ENCODE peak calls at places on chromosomes 7 and 10, in five cellular contexts. Z, T, G, B and H are unnamed samples.
A peak's percentile ranks its signal among the peaks of the same experiment; 100 is the strongest.

GRCh38 chr10:119315128-119316001 is 108.0 kb downstream of the GRK5 start:
- DNase-seq in Z (no peak), T (no peak), G (no peak), B (peak; percentile 73), H (peak; percentile 79)

GRCh38 chr10:103254538-103255325 is 9.0 kb downstream of the RPEL1 start:
- DNase-seq in Z (no peak), T (no peak), G (no peak), B (no peak), H (no peak)

GRCh38 chr7:126720232-126720631 is 532.5 kb downstream of the GRM8 start:
- DNase-seq in Z (no peak), T (no peak), G (no peak), B (no peak), H (no peak)

GRCh38 chr10:33492914-33493313 is 158.4 kb upstream of the NRP1 start:
- DNase-seq in Z (no peak), T (no peak), G (no peak), B (no peak), H (no peak)

GRCh38 chr10:6678211-6678803 is 98.2 kb upstream of the PRKCQ start:
- DNase-seq in Z (peak; percentile 52), T (peak; percentile 22), G (no peak), B (peak; percentile 71), H (no peak)

GRCh38 chr10:71587941-71588573 is 131.5 kb downstream of the C10orf105 start:
- DNase-seq in Z (no peak), T (no peak), G (no peak), B (no peak), H (no peak)

GRCh38 chr7:73595358-73595757 is 17.0 kb upstream of the TBL2 start:
- DNase-seq in Z (no peak), T (no peak), G (no peak), B (no peak), H (no peak)

GRCh38 chr10:71045188-71045841 is 156.9 kb upstream of the PCBD1 start:
- DNase-seq in Z (no peak), T (no peak), G (no peak), B (no peak), H (no peak)

GRCh38 chr10:125093199-125093841 is 67.0 kb downstream of the CTBP2 start:
- DNase-seq in Z (no peak), T (no peak), G (no peak), B (no peak), H (no peak)

GRCh38 chr10:107814865-107815487 is 650.5 kb upstream of the SORCS1 start:
- DNase-seq in Z (peak; percentile 44), T (peak; percentile 6), G (no peak), B (no peak), H (peak; percentile 29)

GRCh38 chr10:103416436-103417147 is 20.2 kb downstream of the PDCD11 start:
- DNase-seq in Z (peak; percentile 62), T (no peak), G (no peak), B (peak; percentile 72), H (no peak)

GRCh38 chr10:72116372-72116771 is 28.0 kb upstream of the SPOCK2 start:
- DNase-seq in Z (no peak), T (no peak), G (no peak), B (no peak), H (no peak)

GRCh38 chr10:103168436-103168835 is 24.6 kb downstream of the NT5C2 start:
- DNase-seq in Z (no peak), T (no peak), G (no peak), B (no peak), H (peak; percentile 43)

GRCh38 chr10:33265621-33266020 is 68.8 kb downstream of the NRP1 start:
- DNase-seq in Z (no peak), T (no peak), G (no peak), B (no peak), H (no peak)

GRCh38 chr10:43204943-43205671 is 61.8 kb downstream of the RASGEF1A start:
- DNase-seq in Z (peak; percentile 47), T (peak; percentile 46), G (no peak), B (peak; percentile 57), H (peak; percentile 4)

GRCh38 chr10:127406018-127406550 is 143.0 kb upstream of the NPS start:
- DNase-seq in Z (no peak), T (no peak), G (no peak), B (no peak), H (no peak)

GRCh38 chr10:70106958-70107791 is 25.4 kb downstream of the AIFM2 start:
- DNase-seq in Z (no peak), T (no peak), G (peak; percentile 7), B (no peak), H (no peak)

GRCh38 chr7:138564365-138564764 is 104.3 kb downstream of the TRIM24 start:
- DNase-seq in Z (peak; percentile 50), T (no peak), G (no peak), B (no peak), H (no peak)

GRCh38 chr7:12737364-12737763 is 49.9 kb downstream of the ARL4A start:
- DNase-seq in Z (no peak), T (no peak), G (no peak), B (no peak), H (no peak)

GRCh38 chr7:20327047-20327446 is 3.7 kb upstream of the ITGB8 start:
- DNase-seq in Z (no peak), T (no peak), G (no peak), B (no peak), H (peak; percentile 35)

GRCh38 chr10:124732931-124733536 is 11.1 kb downstream of the FAM53B start:
- DNase-seq in Z (peak; percentile 74), T (peak; percentile 30), G (no peak), B (peak; percentile 55), H (no peak)

GRCh38 chr10:18984531-18984930 is 64.1 kb upstream of the MALRD1 start:
- DNase-seq in Z (no peak), T (no peak), G (no peak), B (no peak), H (no peak)

GRCh38 chr7:127208351-127208750 is 44.4 kb downstream of the GRM8 start:
- DNase-seq in Z (no peak), T (no peak), G (no peak), B (no peak), H (no peak)

GRCh38 chr7:155219154-155219531 is 78.5 kb upstream of the INSIG1 start:
- DNase-seq in Z (no peak), T (no peak), G (no peak), B (no peak), H (no peak)

GRCh38 chr10:83931669-83932068 is 207.6 kb upstream of the GHITM start:
- DNase-seq in Z (no peak), T (no peak), G (no peak), B (no peak), H (no peak)

GRCh38 chr10:72276421-72277339 is 3.0 kb downstream of the DDIT4 start:
- DNase-seq in Z (peak; percentile 72), T (peak; percentile 15), G (no peak), B (no peak), H (peak; percentile 58)

GRCh38 chr7:153389261-153389660 is 629.7 kb downstream of the ACTR3B start:
- DNase-seq in Z (no peak), T (no peak), G (no peak), B (no peak), H (no peak)

GRCh38 chr7:47666164-47666862 is 84.4 kb upstream of the TNS3 start:
- DNase-seq in Z (no peak), T (no peak), G (no peak), B (no peak), H (no peak)

GRCh38 chr10:95391570-95392249 is 100.9 kb upstream of the PDLIM1 start:
- DNase-seq in Z (no peak), T (no peak), G (no peak), B (no peak), H (no peak)

GRCh38 chr7:27814054-27814453 is 74.1 kb downstream of the TAX1BP1 start:
- DNase-seq in Z (no peak), T (no peak), G (no peak), B (no peak), H (no peak)

GRCh38 chr7:14024406-14024805 is 34.9 kb upstream of the ETV1 start:
- DNase-seq in Z (no peak), T (no peak), G (no peak), B (no peak), H (no peak)

GRCh38 chr7:142355328-142355727 is 97.5 kb upstream of the PRSS58 start:
- DNase-seq in Z (no peak), T (no peak), G (no peak), B (no peak), H (peak; percentile 45)

GRCh38 chr10:32972929-32973328 is 14.9 kb upstream of the ITGB1 start:
- DNase-seq in Z (no peak), T (no peak), G (no peak), B (no peak), H (no peak)

GRCh38 chr10:111137012-111137411 is 60.2 kb downstream of the ADRA2A start:
- DNase-seq in Z (no peak), T (no peak), G (no peak), B (no peak), H (no peak)

GRCh38 chr7:5414876-5415275 is 8.8 kb downstream of the TNRC18 start:
- DNase-seq in Z (no peak), T (no peak), G (no peak), B (no peak), H (no peak)

GRCh38 chr7:88791891-88792290 is 3.6 kb downstream of the TEX47 start:
- DNase-seq in Z (no peak), T (no peak), G (no peak), B (no peak), H (no peak)

GRCh38 chr7:55140221-55140980 is 121.6 kb downstream of the EGFR start:
- DNase-seq in Z (no peak), T (no peak), G (no peak), B (no peak), H (no peak)

GRCh38 chr7:125370502-125370901 is 440.9 kb upstream of the POT1 start:
- DNase-seq in Z (no peak), T (no peak), G (no peak), B (no peak), H (no peak)